ENCODE peak calls at places on chromosomes 11 and 22, in five cellular contexts. N is mucosa of gallbladder; P is CD8-positive, alpha-beta memory T cell; K is T follicular helper cell; Z is cardiac muscle cell. V is an unnamed sample.

GRCh38 chr22:50488006-50488677 is 1.5 kb downstream of the MIOX start:
- DNase-seq in Z (no peak), P (no peak), N (no peak), K (no peak), V (no peak)

GRCh38 chr11:96306933-96307747 is 35.9 kb downstream of the MAML2 start:
- DNase-seq in P (no peak), K (no peak), N (peak), Z (peak), V (peak)

GRCh38 chr11:61297741-61298140 is 2.6 kb upstream of the VWCE start:
- DNase-seq in Z (no peak), K (no peak), N (no peak), P (no peak), V (peak)

GRCh38 chr22:23248583-23248982 is 68.3 kb downstream of the BCR start:
- DNase-seq in K (no peak), Z (peak), P (no peak), N (no peak), V (no peak)

GRCh38 chr11:128492903-128493569 is 94.3 kb downstream of the ETS1 start:
- DNase-seq in N (no peak), P (no peak), Z (peak), K (no peak), V (no peak)

GRCh38 chr11:635945-636510 is 1.0 kb upstream of the DRD4 start:
- DNase-seq in Z (no peak), K (no peak), N (no peak), P (no peak), V (no peak)

GRCh38 chr11:77074205-77074604 is 7.4 kb downstream of the CAPN5 start:
- DNase-seq in P (no peak), K (no peak), N (peak), Z (no peak), V (no peak)

GRCh38 chr11:94132152-94132558 is 3.5 kb downstream of the PANX1 start:
- DNase-seq in N (no peak), K (no peak), P (no peak), Z (no peak), V (peak)

GRCh38 chr22:46736705-46737104 is 1.3 kb downstream of the CERK start:
- DNase-seq in N (no peak), Z (no peak), P (no peak), K (no peak), V (no peak)

GRCh38 chr11:123561046-123561781 is 93.2 kb downstream of the SCN3B start:
- DNase-seq in N (no peak), P (no peak), Z (peak), K (no peak), V (peak)

GRCh38 chr22:46734830-46735453 is 3.1 kb downstream of the CERK start:
- DNase-seq in Z (no peak), K (peak), P (peak), N (no peak), V (no peak)

GRCh38 chr11:9302448-9302847 is 11.9 kb downstream of the TMEM41B start:
- DNase-seq in N (no peak), Z (no peak), K (no peak), P (no peak), V (peak)

GRCh38 chr11:29306527-29306926 is 710.3 kb downstream of the KCNA4 start:
- DNase-seq in P (no peak), N (no peak), K (no peak), Z (no peak), V (peak)

GRCh38 chr11:2585566-2586090 is 114.2 kb downstream of the KCNQ1OT1 start:
- DNase-seq in Z (no peak), K (no peak), P (no peak), N (no peak), V (no peak)

GRCh38 chr11:3906166-3906565 is 50.7 kb downstream of the STIM1 start:
- DNase-seq in Z (no peak), P (no peak), K (no peak), N (no peak), V (no peak)

GRCh38 chr22:50730941-50731661 is 6.9 kb upstream of the ACR start:
- DNase-seq in Z (no peak), N (no peak), K (no peak), P (no peak), V (no peak)

GRCh38 chr22:48720662-48721393 is 1106.8 kb downstream of the BRD1 start:
- DNase-seq in N (no peak), Z (no peak), K (no peak), P (no peak), V (no peak)

GRCh38 chr11:96155627-96156378 is 187.2 kb downstream of the MAML2 start:
- DNase-seq in P (no peak), N (peak), Z (no peak), K (no peak), V (peak)

GRCh38 chr11:77372736-77373135 is 71.2 kb upstream of the GDPD4 start:
- DNase-seq in N (no peak), Z (no peak), K (no peak), P (no peak), V (no peak)

GRCh38 chr11:126586303-126586627 is 230.8 kb downstream of the ST3GAL4 start:
- DNase-seq in N (no peak), K (no peak), P (no peak), Z (no peak), V (no peak)

GRCh38 chr11:64007160-64007628 is 21.0 kb downstream of the OTUB1 start:
- DNase-seq in N (no peak), K (no peak), Z (peak), P (no peak), V (peak)

GRCh38 chr22:45925811-45926351 is 51.1 kb downstream of the WNT7B start:
- DNase-seq in Z (no peak), K (no peak), N (no peak), P (no peak), V (no peak)